ENCODE peak calls at places on chromosomes 1 and 21, in eight cellular contexts. I, X, V, B, K, P, C and L are unnamed samples.

GRCh38 chr21:28482657-28483056 is 510.0 kb downstream of the LTN1 start:
- DNase-seq in P (no peak), V (no peak), X (no peak), C (no peak), I (no peak), K (no peak), B (no peak), L (no peak)

GRCh38 chr1:93526431-93526830 is 78.5 kb downstream of the FNBP1L start:
- DNase-seq in V (no peak), K (no peak), I (no peak), B (no peak), X (no peak), C (no peak), P (no peak), L (no peak)

GRCh38 chr1:233066087-233066486 is 115.7 kb downstream of the NTPCR start:
- DNase-seq in C (no peak), V (no peak), P (no peak), I (no peak), B (no peak), X (no peak), K (no peak), L (no peak)

GRCh38 chr1:89169166-89169565 is 6.6 kb downstream of the GBP7 start:
- DNase-seq in C (no peak), K (no peak), I (no peak), V (no peak), B (no peak), P (no peak), X (no peak), L (no peak)

GRCh38 chr21:14975136-14975905 is 89.5 kb downstream of the NRIP1 start:
- DNase-seq in B (no peak), I (no peak), P (no peak), X (no peak), K (no peak), C (no peak), V (no peak), L (no peak)

GRCh38 chr1:27306892-27307850 is 14.8 kb upstream of the TMEM222 start:
- DNase-seq in I (no peak), B (no peak), X (peak; percentile 82), C (no peak), V (no peak), P (peak; percentile 91), K (no peak), L (no peak)

GRCh38 chr1:20255666-20256065 is 35.0 kb upstream of the VWA5B1 start:
- DNase-seq in X (peak; percentile 16), V (peak; percentile 87), K (peak; percentile 78), I (no peak), C (no peak), P (peak; percentile 22), B (no peak), L (no peak)

GRCh38 chr1:235960799-235961198 is 94.1 kb upstream of the LYST start:
- DNase-seq in X (no peak), I (no peak), B (no peak), V (no peak), K (no peak), P (peak; percentile 34), C (no peak), L (no peak)

GRCh38 chr1:33390550-33390949 is 40.3 kb downstream of the PHC2 start:
- DNase-seq in X (no peak), V (peak; percentile 60), P (no peak), C (no peak), K (peak; percentile 97), B (no peak), I (no peak), L (no peak)

GRCh38 chr1:247210062-247210385 is 38.2 kb upstream of the ZNF124 start:
- DNase-seq in V (peak; percentile 4), K (peak; percentile 15), P (no peak), C (no peak), X (no peak), I (no peak), B (no peak), L (no peak)

GRCh38 chr1:47534417-47534816 is 96.6 kb downstream of the FOXD2 start:
- DNase-seq in B (no peak), K (no peak), P (no peak), V (no peak), I (no peak), X (no peak), C (peak; percentile 75), L (no peak)